ENCODE peak calls at places on chromosome 15, in eight cellular contexts. One of them, this sample, is unnamed.

GRCh38 chr15:88342666-88343065 is 86.1 kb upstream of the NTRK3 start:
- DNase-seq in NCI-H1048: no peak
- DNase-seq in retina: no peak
- DNase-seq in activated naive CD4-positive, alpha-beta T cell: no peak
- DNase-seq in activated naive CD8-positive, alpha-beta T cell treated with anti-CD3 and anti-CD28 coated beads, Interleukin-2, amount 10 ng/mL, durations not matched to agents 7 days and 5 days: no peak
- DNase-seq in lung microvascular endothelial cell: no peak
- DNase-seq in Calu3: no peak
- DNase-seq in KG1: no peak
- DNase-seq in this sample: no peak

GRCh38 chr15:93088981-93089854 is at the start of gene RGMA:
- DNase-seq in NCI-H1048: no peak
- DNase-seq in retina: peak
- DNase-seq in activated naive CD4-positive, alpha-beta T cell: no peak
- DNase-seq in activated naive CD8-positive, alpha-beta T cell treated with anti-CD3 and anti-CD28 coated beads, Interleukin-2, amount 10 ng/mL, durations not matched to agents 7 days and 5 days: peak
- DNase-seq in lung microvascular endothelial cell: no peak
- DNase-seq in Calu3: peak
- DNase-seq in KG1: no peak
- DNase-seq in this sample: no peak

GRCh38 chr15:59244337-59244736 is 37.7 kb downstream of the LDHAL6B start:
- DNase-seq in NCI-H1048: no peak
- DNase-seq in retina: no peak
- DNase-seq in activated naive CD4-positive, alpha-beta T cell: no peak
- DNase-seq in activated naive CD8-positive, alpha-beta T cell treated with anti-CD3 and anti-CD28 coated beads, Interleukin-2, amount 10 ng/mL, durations not matched to agents 7 days and 5 days: no peak
- DNase-seq in lung microvascular endothelial cell: no peak
- DNase-seq in Calu3: peak
- DNase-seq in KG1: no peak
- DNase-seq in this sample: no peak

GRCh38 chr15:69390575-69390974 is 23.6 kb upstream of the KIF23 start:
- DNase-seq in NCI-H1048: no peak
- DNase-seq in retina: no peak
- DNase-seq in activated naive CD4-positive, alpha-beta T cell: no peak
- DNase-seq in activated naive CD8-positive, alpha-beta T cell treated with anti-CD3 and anti-CD28 coated beads, Interleukin-2, amount 10 ng/mL, durations not matched to agents 7 days and 5 days: no peak
- DNase-seq in lung microvascular endothelial cell: no peak
- DNase-seq in Calu3: no peak
- DNase-seq in KG1: no peak
- DNase-seq in this sample: peak

GRCh38 chr15:73573071-73573470 is 60.1 kb downstream of the NPTN start:
- DNase-seq in NCI-H1048: no peak
- DNase-seq in retina: no peak
- DNase-seq in activated naive CD4-positive, alpha-beta T cell: no peak
- DNase-seq in activated naive CD8-positive, alpha-beta T cell treated with anti-CD3 and anti-CD28 coated beads, Interleukin-2, amount 10 ng/mL, durations not matched to agents 7 days and 5 days: no peak
- DNase-seq in lung microvascular endothelial cell: peak
- DNase-seq in Calu3: no peak
- DNase-seq in KG1: no peak
- DNase-seq in this sample: no peak

GRCh38 chr15:58357529-58358476 is 74.0 kb upstream of the LIPC start:
- DNase-seq in NCI-H1048: no peak
- DNase-seq in retina: no peak
- DNase-seq in activated naive CD4-positive, alpha-beta T cell: no peak
- DNase-seq in activated naive CD8-positive, alpha-beta T cell treated with anti-CD3 and anti-CD28 coated beads, Interleukin-2, amount 10 ng/mL, durations not matched to agents 7 days and 5 days: no peak
- DNase-seq in lung microvascular endothelial cell: no peak
- DNase-seq in Calu3: no peak
- DNase-seq in KG1: no peak
- DNase-seq in this sample: peak

GRCh38 chr15:63434567-63435219 is 53.0 kb upstream of the CA12 start:
- DNase-seq in NCI-H1048: no peak
- DNase-seq in retina: no peak
- DNase-seq in activated naive CD4-positive, alpha-beta T cell: no peak
- DNase-seq in activated naive CD8-positive, alpha-beta T cell treated with anti-CD3 and anti-CD28 coated beads, Interleukin-2, amount 10 ng/mL, durations not matched to agents 7 days and 5 days: no peak
- DNase-seq in lung microvascular endothelial cell: no peak
- DNase-seq in Calu3: no peak
- DNase-seq in KG1: no peak
- DNase-seq in this sample: no peak

GRCh38 chr15:27222479-27222878 is 251.5 kb downstream of the GABRG3 start:
- DNase-seq in NCI-H1048: no peak
- DNase-seq in retina: no peak
- DNase-seq in activated naive CD4-positive, alpha-beta T cell: no peak
- DNase-seq in activated naive CD8-positive, alpha-beta T cell treated with anti-CD3 and anti-CD28 coated beads, Interleukin-2, amount 10 ng/mL, durations not matched to agents 7 days and 5 days: no peak
- DNase-seq in lung microvascular endothelial cell: no peak
- DNase-seq in Calu3: no peak
- DNase-seq in KG1: no peak
- DNase-seq in this sample: no peak

GRCh38 chr15:33852094-33852493 is 116.2 kb upstream of the CHRM5 start:
- DNase-seq in NCI-H1048: no peak
- DNase-seq in retina: no peak
- DNase-seq in activated naive CD4-positive, alpha-beta T cell: no peak
- DNase-seq in activated naive CD8-positive, alpha-beta T cell treated with anti-CD3 and anti-CD28 coated beads, Interleukin-2, amount 10 ng/mL, durations not matched to agents 7 days and 5 days: no peak
- DNase-seq in lung microvascular endothelial cell: no peak
- DNase-seq in Calu3: no peak
- DNase-seq in KG1: no peak
- DNase-seq in this sample: peak

GRCh38 chr15:31325432-31325975 is 1.1 kb upstream of the KLF13 start:
- DNase-seq in NCI-H1048: no peak
- DNase-seq in retina: no peak
- DNase-seq in activated naive CD4-positive, alpha-beta T cell: no peak
- DNase-seq in activated naive CD8-positive, alpha-beta T cell treated with anti-CD3 and anti-CD28 coated beads, Interleukin-2, amount 10 ng/mL, durations not matched to agents 7 days and 5 days: no peak
- DNase-seq in lung microvascular endothelial cell: peak
- DNase-seq in Calu3: peak
- DNase-seq in KG1: peak
- DNase-seq in this sample: no peak

GRCh38 chr15:64642875-64643274 is 132.5 kb downstream of the RBPMS2 start:
- DNase-seq in NCI-H1048: no peak
- DNase-seq in retina: no peak
- DNase-seq in activated naive CD4-positive, alpha-beta T cell: no peak
- DNase-seq in activated naive CD8-positive, alpha-beta T cell treated with anti-CD3 and anti-CD28 coated beads, Interleukin-2, amount 10 ng/mL, durations not matched to agents 7 days and 5 days: no peak
- DNase-seq in lung microvascular endothelial cell: no peak
- DNase-seq in Calu3: peak
- DNase-seq in KG1: no peak
- DNase-seq in this sample: no peak

GRCh38 chr15:45185069-45185779 is 2.5 kb downstream of the SHF start:
- DNase-seq in NCI-H1048: no peak
- DNase-seq in retina: peak
- DNase-seq in activated naive CD4-positive, alpha-beta T cell: no peak
- DNase-seq in activated naive CD8-positive, alpha-beta T cell treated with anti-CD3 and anti-CD28 coated beads, Interleukin-2, amount 10 ng/mL, durations not matched to agents 7 days and 5 days: no peak
- DNase-seq in lung microvascular endothelial cell: no peak
- DNase-seq in Calu3: no peak
- DNase-seq in KG1: no peak
- DNase-seq in this sample: peak

GRCh38 chr15:74620636-74621545 is 5.3 kb downstream of the CLK3 start:
- DNase-seq in NCI-H1048: no peak
- DNase-seq in retina: peak
- DNase-seq in activated naive CD4-positive, alpha-beta T cell: peak
- DNase-seq in activated naive CD8-positive, alpha-beta T cell treated with anti-CD3 and anti-CD28 coated beads, Interleukin-2, amount 10 ng/mL, durations not matched to agents 7 days and 5 days: peak
- DNase-seq in lung microvascular endothelial cell: peak
- DNase-seq in Calu3: peak
- DNase-seq in KG1: peak
- DNase-seq in this sample: peak